ENCODE peak calls at places on chromosomes 4 and X, in ten cellular contexts. One of them, this sample, is unnamed.

GRCh38 chr4:3308691-3309090 is 15.9 kb downstream of the RGS12 start:
- DNase-seq in colonic mucosa: no peak
- DNase-seq in cardiac fibroblast: no peak
- DNase-seq in lower lobe of right lung: peak
- DNase-seq in H54: no peak
- DNase-seq in progenitor cell of endocrine pancreas: no peak
- DNase-seq in NK-92 treated with Interleukin-12 subunit alpha and Interleukin-12 subunit beta, amount 100 ng/mL, for 24 hours: no peak
- DNase-seq in NCI-H146: peak
- DNase-seq in CD8-positive, alpha-beta memory T cell: no peak
- DNase-seq in activated T-cell treated with anti-CD3 and anti-CD28 coated beads, Interleukin-2, amount 50 U/mL, for 48 hours: no peak
- DNase-seq in this sample: no peak

GRCh38 chrX:134753185-134754008 is 95.1 kb upstream of the PLAC1 start:
- DNase-seq in lower lobe of right lung: no peak
- DNase-seq in NCI-H146: peak
- DNase-seq in NK-92 treated with Interleukin-12 subunit alpha and Interleukin-12 subunit beta, amount 100 ng/mL, for 24 hours: no peak
- DNase-seq in H54: peak
- DNase-seq in CD8-positive, alpha-beta memory T cell: no peak
- DNase-seq in progenitor cell of endocrine pancreas: no peak
- DNase-seq in colonic mucosa: no peak
- DNase-seq in activated T-cell treated with anti-CD3 and anti-CD28 coated beads, Interleukin-2, amount 50 U/mL, for 48 hours: no peak
- DNase-seq in cardiac fibroblast: peak
- DNase-seq in this sample: peak

GRCh38 chr4:99863-100262 is 24.4 kb upstream of the ZNF718 start:
- DNase-seq in cardiac fibroblast: no peak
- DNase-seq in H54: no peak
- DNase-seq in lower lobe of right lung: no peak
- DNase-seq in CD8-positive, alpha-beta memory T cell: no peak
- DNase-seq in activated T-cell treated with anti-CD3 and anti-CD28 coated beads, Interleukin-2, amount 50 U/mL, for 48 hours: no peak
- DNase-seq in NCI-H146: no peak
- DNase-seq in colonic mucosa: no peak
- DNase-seq in progenitor cell of endocrine pancreas: no peak
- DNase-seq in NK-92 treated with Interleukin-12 subunit alpha and Interleukin-12 subunit beta, amount 100 ng/mL, for 24 hours: no peak
- DNase-seq in this sample: no peak

GRCh38 chrX:130975947-130976346 is 72.9 kb upstream of the ENOX2 start:
- DNase-seq in progenitor cell of endocrine pancreas: peak
- DNase-seq in CD8-positive, alpha-beta memory T cell: peak
- DNase-seq in NK-92 treated with Interleukin-12 subunit alpha and Interleukin-12 subunit beta, amount 100 ng/mL, for 24 hours: no peak
- DNase-seq in H54: no peak
- DNase-seq in colonic mucosa: peak
- DNase-seq in lower lobe of right lung: no peak
- DNase-seq in cardiac fibroblast: peak
- DNase-seq in NCI-H146: peak
- DNase-seq in activated T-cell treated with anti-CD3 and anti-CD28 coated beads, Interleukin-2, amount 50 U/mL, for 48 hours: peak
- DNase-seq in this sample: peak

GRCh38 chrX:150361070-150361776 is 1.9 kb upstream of the MAMLD1 start:
- DNase-seq in lower lobe of right lung: peak
- DNase-seq in NK-92 treated with Interleukin-12 subunit alpha and Interleukin-12 subunit beta, amount 100 ng/mL, for 24 hours: no peak
- DNase-seq in progenitor cell of endocrine pancreas: no peak
- DNase-seq in H54: no peak
- DNase-seq in activated T-cell treated with anti-CD3 and anti-CD28 coated beads, Interleukin-2, amount 50 U/mL, for 48 hours: peak
- DNase-seq in cardiac fibroblast: no peak
- DNase-seq in CD8-positive, alpha-beta memory T cell: no peak
- DNase-seq in NCI-H146: no peak
- DNase-seq in colonic mucosa: no peak
- DNase-seq in this sample: peak

GRCh38 chr4:141314627-141315026 is 93.9 kb downstream of the ZNF330 start:
- DNase-seq in NK-92 treated with Interleukin-12 subunit alpha and Interleukin-12 subunit beta, amount 100 ng/mL, for 24 hours: no peak
- DNase-seq in progenitor cell of endocrine pancreas: no peak
- DNase-seq in NCI-H146: no peak
- DNase-seq in activated T-cell treated with anti-CD3 and anti-CD28 coated beads, Interleukin-2, amount 50 U/mL, for 48 hours: no peak
- DNase-seq in colonic mucosa: no peak
- DNase-seq in cardiac fibroblast: no peak
- DNase-seq in CD8-positive, alpha-beta memory T cell: no peak
- DNase-seq in H54: no peak
- DNase-seq in lower lobe of right lung: no peak
- DNase-seq in this sample: no peak

GRCh38 chrX:143027262-143027661 is 1.5 kb downstream of the SPANXN4 start:
- DNase-seq in NCI-H146: no peak
- DNase-seq in H54: no peak
- DNase-seq in colonic mucosa: no peak
- DNase-seq in activated T-cell treated with anti-CD3 and anti-CD28 coated beads, Interleukin-2, amount 50 U/mL, for 48 hours: no peak
- DNase-seq in NK-92 treated with Interleukin-12 subunit alpha and Interleukin-12 subunit beta, amount 100 ng/mL, for 24 hours: no peak
- DNase-seq in CD8-positive, alpha-beta memory T cell: no peak
- DNase-seq in cardiac fibroblast: no peak
- DNase-seq in progenitor cell of endocrine pancreas: no peak
- DNase-seq in lower lobe of right lung: no peak
- DNase-seq in this sample: no peak

GRCh38 chr4:169286562-169287301 is 16.0 kb upstream of the SH3RF1 start:
- DNase-seq in lower lobe of right lung: no peak
- DNase-seq in progenitor cell of endocrine pancreas: no peak
- DNase-seq in cardiac fibroblast: no peak
- DNase-seq in colonic mucosa: no peak
- DNase-seq in H54: no peak
- DNase-seq in CD8-positive, alpha-beta memory T cell: no peak
- DNase-seq in NCI-H146: no peak
- DNase-seq in activated T-cell treated with anti-CD3 and anti-CD28 coated beads, Interleukin-2, amount 50 U/mL, for 48 hours: no peak
- DNase-seq in NK-92 treated with Interleukin-12 subunit alpha and Interleukin-12 subunit beta, amount 100 ng/mL, for 24 hours: no peak
- DNase-seq in this sample: no peak

GRCh38 chrX:42531431-42531830 is 246.5 kb downstream of the PPP1R2C start:
- DNase-seq in H54: no peak
- DNase-seq in colonic mucosa: no peak
- DNase-seq in NCI-H146: no peak
- DNase-seq in cardiac fibroblast: no peak
- DNase-seq in progenitor cell of endocrine pancreas: no peak
- DNase-seq in lower lobe of right lung: no peak
- DNase-seq in CD8-positive, alpha-beta memory T cell: peak
- DNase-seq in NK-92 treated with Interleukin-12 subunit alpha and Interleukin-12 subunit beta, amount 100 ng/mL, for 24 hours: no peak
- DNase-seq in activated T-cell treated with anti-CD3 and anti-CD28 coated beads, Interleukin-2, amount 50 U/mL, for 48 hours: no peak
- DNase-seq in this sample: no peak

This sample was measured in EL.